ENCODE peak calls at places on chromosomes 12 and 14, in eight cellular contexts. C, T, E, D, B, X, G and F are unnamed samples.

GRCh38 chr14:98925362-98926040 is 346.5 kb downstream of the BCL11B start:
- DNase-seq in C (no peak), T (no peak), E (no peak), D (no peak), B (no peak), X (no peak), G (no peak), F (no peak)

GRCh38 chr14:39218171-39218769 is 15.4 kb upstream of the MIA2 start:
- DNase-seq in C (no peak), T (peak; percentile 25), E (no peak), D (no peak), B (no peak), X (no peak), G (peak; percentile 74), F (no peak)

GRCh38 chr14:21003788-21004346 is 4.8 kb downstream of the SLC39A2 start:
- DNase-seq in C (no peak), T (no peak), E (no peak), D (no peak), B (no peak), X (no peak), G (no peak), F (no peak)

GRCh38 chr14:102262894-102263462 is 42.0 kb downstream of the MOK start:
- DNase-seq in C (no peak), T (peak; percentile 39), E (peak; percentile 100), D (no peak), B (no peak), X (no peak), G (peak; percentile 54), F (no peak)

GRCh38 chr12:88566430-88566829 is 13.8 kb downstream of the KITLG start:
- DNase-seq in C (no peak), T (no peak), E (no peak), D (no peak), B (no peak), X (no peak), G (no peak), F (no peak)

GRCh38 chr14:94373708-94374107 is 14.7 kb downstream of the SERPINA1 start:
- DNase-seq in C (peak; percentile 39), T (peak; percentile 99), E (no peak), D (no peak), B (no peak), X (no peak), G (peak; percentile 96), F (peak; percentile 57)

GRCh38 chr12:88219861-88220260 is 77.8 kb downstream of the TMTC3 start:
- DNase-seq in C (no peak), T (no peak), E (no peak), D (no peak), B (no peak), X (no peak), G (no peak), F (no peak)

GRCh38 chr14:81246561-81247270 is 26.0 kb upstream of the GTF2A1 start:
- DNase-seq in C (no peak), T (peak; percentile 81), E (no peak), D (no peak), B (no peak), X (no peak), G (peak; percentile 16), F (peak; percentile 63)

GRCh38 chr14:79011920-79012204 is 841.7 kb downstream of the NRXN3 start:
- DNase-seq in C (no peak), T (no peak), E (no peak), D (no peak), B (no peak), X (no peak), G (no peak), F (no peak)